ENCODE peak calls at places on chromosomes 7 and 10, in six cellular contexts. R is CD8-positive, alpha-beta T cell; O is bronchial epithelial cell; D is NCI-H748 treated with DMSO at 0.1 percent for 48 hours; K is OCI-M1; P is upper lobe of right lung. J is an unnamed sample.

GRCh38 chr7:84354866-84355265 is 160.3 kb upstream of the SEMA3A start:
- DNase-seq in R (no peak), O (no peak), D (no peak), K (no peak), P (no peak), J (no peak)

GRCh38 chr10:132526676-132527075 is 10.9 kb upstream of the INPP5A start:
- DNase-seq in R (no peak), O (no peak), D (no peak), K (no peak), P (no peak), J (no peak)

GRCh38 chr7:101222275-101222830 is 4.4 kb downstream of the ZNHIT1 start:
- DNase-seq in R (no peak), O (no peak), D (no peak), K (no peak), P (no peak), J (no peak)

GRCh38 chr10:63129888-63130287 is 3.2 kb upstream of the NRBF2 start:
- DNase-seq in R (no peak), O (no peak), D (no peak), K (no peak), P (no peak), J (no peak)

GRCh38 chr10:74799840-74800239 is 26.6 kb upstream of the KAT6B start:
- DNase-seq in R (no peak), O (peak; percentile 97), D (no peak), K (peak; percentile 43), P (no peak), J (peak; percentile 23)

GRCh38 chr10:72335394-72336258 is 19.1 kb downstream of the DNAJB12 start:
- DNase-seq in R (no peak), O (no peak), D (no peak), K (no peak), P (peak; percentile 75), J (peak; percentile 91)

GRCh38 chr7:825386-825785 is 6.9 kb upstream of the SUN1 start:
- DNase-seq in R (no peak), O (no peak), D (no peak), K (no peak), P (no peak), J (no peak)

GRCh38 chr7:577971-578370 is 58.3 kb upstream of the PDGFA start:
- DNase-seq in R (no peak), O (no peak), D (no peak), K (no peak), P (no peak), J (no peak)

GRCh38 chr10:69845574-69846251 is 44.0 kb downstream of the COL13A1 start:
- DNase-seq in R (no peak), O (peak; percentile 33), D (no peak), K (no peak), P (no peak), J (no peak)

GRCh38 chr10:109247819-109248218 is 675.5 kb downstream of the XPNPEP1 start:
- DNase-seq in R (no peak), O (no peak), D (no peak), K (no peak), P (no peak), J (no peak)

GRCh38 chr7:100127866-100128601 is 1.3 kb downstream of the MBLAC1 start:
- DNase-seq in R (no peak), O (no peak), D (no peak), K (peak; percentile 68), P (no peak), J (no peak)

GRCh38 chr7:47501406-47501805 is 80.5 kb downstream of the TNS3 start:
- DNase-seq in R (no peak), O (peak; percentile 59), D (no peak), K (no peak), P (no peak), J (no peak)

GRCh38 chr7:25619963-25620799 is 391.9 kb upstream of the NPVF start:
- DNase-seq in R (peak; percentile 3), O (no peak), D (no peak), K (peak; percentile 79), P (no peak), J (peak; percentile 85)

GRCh38 chr10:33277135-33277536 is 57.3 kb downstream of the NRP1 start:
- DNase-seq in R (no peak), O (no peak), D (no peak), K (no peak), P (no peak), J (no peak)

GRCh38 chr7:66198956-66199355 is 6.2 kb upstream of the TPST1 start:
- DNase-seq in R (no peak), O (no peak), D (no peak), K (no peak), P (no peak), J (no peak)

GRCh38 chr10:123583639-123584418 is 82.3 kb upstream of the GPR26 start:
- DNase-seq in R (no peak), O (peak; percentile 50), D (peak; percentile 33), K (peak; percentile 8), P (peak; percentile 90), J (peak; percentile 7)

GRCh38 chr7:69564454-69565417 is 33.5 kb upstream of the AUTS2 start:
- DNase-seq in R (no peak), O (no peak), D (peak; percentile 77), K (no peak), P (no peak), J (no peak)

GRCh38 chr7:55140221-55140980 is 121.6 kb downstream of the EGFR start:
- DNase-seq in R (no peak), O (peak; percentile 89), D (no peak), K (no peak), P (no peak), J (peak; percentile 67)

GRCh38 chr10:100775346-100775745 is 30.0 kb downstream of the PAX2 start:
- DNase-seq in R (no peak), O (no peak), D (no peak), K (no peak), P (no peak), J (no peak)

GRCh38 chr7:158101821-158102450 is 485.7 kb downstream of the PTPRN2 start:
- DNase-seq in R (no peak), O (no peak), D (no peak), K (no peak), P (no peak), J (no peak)

GRCh38 chr10:126133906-126134703 is 237.7 kb downstream of the FANK1 start:
- DNase-seq in R (no peak), O (peak; percentile 93), D (no peak), K (no peak), P (no peak), J (no peak)

GRCh38 chr7:141045842-141046630 is 27.8 kb upstream of the TMEM178B start:
- DNase-seq in R (no peak), O (no peak), D (no peak), K (no peak), P (no peak), J (no peak)

GRCh38 chr7:6623589-6624245 is 8.3 kb downstream of the ZNF853 start:
- DNase-seq in R (peak; percentile 13), O (no peak), D (no peak), K (no peak), P (no peak), J (peak; percentile 0)

GRCh38 chr7:104852386-104852785 is 161.6 kb upstream of the KMT2E start:
- DNase-seq in R (no peak), O (no peak), D (no peak), K (no peak), P (no peak), J (no peak)

GRCh38 chr10:14659626-14660196 is 115.0 kb downstream of the FAM107B start:
- DNase-seq in R (peak; percentile 19), O (no peak), D (no peak), K (no peak), P (peak; percentile 69), J (peak; percentile 100)

GRCh38 chr7:77657427-77658331 is 38.6 kb upstream of the RSBN1L start:
- DNase-seq in R (no peak), O (peak; percentile 49), D (peak; percentile 27), K (peak; percentile 96), P (no peak), J (peak; percentile 93)

GRCh38 chr7:108331971-108332370 is 124.3 kb downstream of the NRCAM start:
- DNase-seq in R (no peak), O (no peak), D (peak; percentile 44), K (no peak), P (no peak), J (no peak)

GRCh38 chr7:149459540-149460433 is 1.1 kb downstream of the ZNF777 start:
- DNase-seq in R (no peak), O (no peak), D (no peak), K (no peak), P (no peak), J (no peak)

GRCh38 chr7:93092757-93093370 is 24.9 kb downstream of the SAMD9 start:
- DNase-seq in R (no peak), O (peak; percentile 69), D (no peak), K (peak; percentile 76), P (no peak), J (peak; percentile 13)